ENCODE peak calls at places on chromosome 15, in four cellular contexts. B is cardiac septum, R is SW 1271, T is GF-D8. H is an unnamed sample.

GRCh38 chr15:65945616-65946015 is 76.3 kb downstream of the RAB11A start:
- DNase-seq in B (no peak), R (no peak), T (no peak), H (peak; percentile 19)

GRCh38 chr15:27579738-27580137 is 519.4 kb downstream of the OCA2 start:
- DNase-seq in B (no peak), R (no peak), T (no peak), H (no peak)

GRCh38 chr15:58284293-58284692 is 146.1 kb downstream of the AQP9 start:
- DNase-seq in B (no peak), R (no peak), T (no peak), H (no peak)

GRCh38 chr15:41490355-41490754 is 3.3 kb upstream of the ITPKA start:
- DNase-seq in B (no peak), R (peak; percentile 88), T (peak; percentile 29), H (no peak)

GRCh38 chr15:75195766-75196241 is 5.9 kb upstream of the C15orf39 start:
- DNase-seq in B (no peak), R (no peak), T (no peak), H (peak; percentile 72)

GRCh38 chr15:47717036-47717611 is at the start of gene SEMA6D:
- DNase-seq in B (peak; percentile 81), R (peak; percentile 33), T (no peak), H (peak; percentile 77)

GRCh38 chr15:41022487-41023090 is 69.3 kb downstream of the CHAC1 start:
- DNase-seq in B (no peak), R (no peak), T (no peak), H (no peak)

GRCh38 chr15:70569718-70570231 is 193.6 kb downstream of the UACA start:
- DNase-seq in B (no peak), R (no peak), T (no peak), H (no peak)

GRCh38 chr15:66224946-66225345 is 28.6 kb downstream of the MEGF11 start:
- DNase-seq in B (no peak), R (no peak), T (no peak), H (peak; percentile 63)

GRCh38 chr15:70049701-70050445 is 47.8 kb downstream of the TLE3 start:
- DNase-seq in B (peak; percentile 57), R (no peak), T (no peak), H (peak; percentile 63)

GRCh38 chr15:62715946-62716345 is 326.6 kb upstream of the TPM1 start:
- DNase-seq in B (no peak), R (no peak), T (no peak), H (no peak)

GRCh38 chr15:88243895-88244787 is 12.4 kb downstream of the NTRK3 start:
- DNase-seq in B (no peak), R (no peak), T (no peak), H (no peak)

GRCh38 chr15:99732711-99733267 is 448 bp downstream of the LYSMD4 start:
- DNase-seq in B (no peak), R (no peak), T (no peak), H (peak; percentile 91)

GRCh38 chr15:51076898-51077564 is 17.7 kb downstream of the TNFAIP8L3 start:
- DNase-seq in B (peak; percentile 77), R (no peak), T (no peak), H (peak; percentile 91)

H was measured in spleen.